ENCODE peak calls at places on chromosomes 12 and 14, in ten cellular contexts. M is adrenal gland; L is EL; K is stimulated activated CD8-positive, alpha-beta memory T cell treated with anti-CD3 and anti-CD28 coated beads, Interleukin-7, amount 100 ng/mL, for 1 hour; Z is lung microvascular endothelial cell; D is NCI-H2227 treated with DMSO at 0.1 percent for 48 hours; Q is GM23338; G is Ammon's horn; F is HT1080; Y is Peyer's patch. U is an unnamed sample.

GRCh38 chr12:129049917-129050316 is 196.6 kb downstream of the GLT1D1 start:
- DNase-seq in M (no peak), G (no peak), F (peak; percentile 34), Y (no peak), K (no peak), Q (peak; percentile 80), Z (no peak), L (no peak), D (no peak), U (peak; percentile 74)

GRCh38 chr12:62841841-62842240 is 93.1 kb downstream of the PPM1H start:
- DNase-seq in L (no peak), M (no peak), D (no peak), F (no peak), Q (no peak), G (peak; percentile 52), Y (no peak), Z (peak; percentile 10), K (no peak), U (no peak)

GRCh38 chr12:6831021-6831420 is 2.8 kb downstream of the P3H3 start:
- DNase-seq in Y (no peak), F (no peak), L (no peak), G (no peak), K (no peak), Q (no peak), D (no peak), Z (no peak), M (no peak), U (no peak)

GRCh38 chr14:102768223-102769048 is 8.8 kb upstream of the TRAF3 start:
- DNase-seq in K (no peak), Q (no peak), Y (peak; percentile 74), G (peak; percentile 59), Z (no peak), L (no peak), F (no peak), M (peak; percentile 31), D (no peak), U (no peak)

GRCh38 chr14:101313268-101313667 is 248.0 kb upstream of the DIO3 start:
- DNase-seq in M (no peak), Y (no peak), K (no peak), L (no peak), D (no peak), Q (peak; percentile 47), G (no peak), F (no peak), Z (no peak), U (no peak)

GRCh38 chr12:61870658-61871559 is 389.3 kb upstream of the USP15 start:
- DNase-seq in M (no peak), G (no peak), Z (no peak), L (no peak), Y (no peak), D (no peak), K (no peak), Q (no peak), F (peak; percentile 66), U (no peak)

GRCh38 chr12:49622501-49623141 is 740 bp upstream of the PRPF40B start:
- DNase-seq in Z (no peak), D (no peak), G (no peak), Q (peak; percentile 64), Y (peak; percentile 74), L (no peak), K (no peak), M (peak; percentile 62), F (peak; percentile 59), U (peak; percentile 56)

GRCh38 chr14:32478027-32478426 is 148.9 kb downstream of the AKAP6 start:
- DNase-seq in Y (no peak), F (no peak), L (peak; percentile 70), Q (no peak), G (no peak), K (no peak), Z (no peak), M (no peak), D (no peak), U (no peak)

GRCh38 chr12:67271976-67272375 is 2.8 kb downstream of the CAND1 start:
- DNase-seq in Y (no peak), M (no peak), L (peak; percentile 45), D (no peak), Q (no peak), F (no peak), G (no peak), K (no peak), Z (no peak), U (no peak)

GRCh38 chr12:78171082-78171481 is 340.4 kb downstream of the NAV3 start:
- DNase-seq in L (no peak), Z (no peak), K (no peak), Y (no peak), M (no peak), F (no peak), Q (no peak), D (no peak), G (no peak), U (no peak)

GRCh38 chr12:1595026-1595561 is 713 bp upstream of the FBXL14 start:
- DNase-seq in Z (peak; percentile 13), D (no peak), G (peak; percentile 75), F (no peak), Y (no peak), K (no peak), Q (no peak), M (no peak), L (no peak), U (no peak)

GRCh38 chr14:24828486-24828885 is 194.5 kb upstream of the GZMB start:
- DNase-seq in M (no peak), L (peak; percentile 57), Q (no peak), F (no peak), D (no peak), G (no peak), K (no peak), Y (no peak), Z (no peak), U (no peak)

GRCh38 chr12:108115123-108115745 is 13.9 kb upstream of the WSCD2 start:
- DNase-seq in K (no peak), G (no peak), L (no peak), Q (no peak), Z (no peak), M (no peak), D (no peak), F (no peak), Y (peak; percentile 36), U (no peak)

GRCh38 chr14:101991336-101991735 is 27.0 kb downstream of the DYNC1H1 start:
- DNase-seq in L (no peak), K (no peak), Q (no peak), F (no peak), Z (no peak), D (no peak), Y (no peak), M (no peak), G (no peak), U (no peak)

GRCh38 chr12:6461401-6462233 is 8.9 kb downstream of the VAMP1 start:
- DNase-seq in Q (no peak), L (peak; percentile 34), D (no peak), F (peak; percentile 74), Z (peak; percentile 45), G (peak; percentile 87), M (peak; percentile 56), Y (peak; percentile 97), K (peak; percentile 60), U (no peak)

GRCh38 chr12:89983622-89984021 is 275.0 kb upstream of the ATP2B1 start:
- DNase-seq in Z (no peak), G (no peak), Q (no peak), Y (no peak), D (no peak), M (no peak), F (no peak), K (no peak), L (no peak), U (no peak)

GRCh38 chr14:98960617-98961013 is 311.4 kb downstream of the BCL11B start:
- DNase-seq in F (no peak), L (no peak), M (no peak), D (no peak), Z (no peak), K (no peak), Q (no peak), G (no peak), Y (no peak), U (no peak)

GRCh38 chr12:4530982-4531586 is 7.6 kb upstream of the RAD51AP1 start:
- DNase-seq in D (no peak), L (no peak), Y (no peak), M (no peak), G (no peak), F (no peak), K (no peak), Z (no peak), Q (no peak), U (no peak)

GRCh38 chr12:6212086-6212485 is 11.9 kb downstream of the CD9 start:
- DNase-seq in Q (no peak), G (no peak), L (no peak), Y (no peak), Z (no peak), M (no peak), D (no peak), K (no peak), F (no peak), U (no peak)

GRCh38 chr14:74985806-74986205 is 16.9 kb upstream of the EIF2B2 start:
- DNase-seq in M (no peak), F (no peak), D (no peak), L (no peak), G (no peak), Y (no peak), K (no peak), Q (no peak), Z (no peak), U (no peak)

GRCh38 chr12:121811434-121812319 is 7.9 kb downstream of the SETD1B start:
- DNase-seq in M (peak; percentile 80), L (peak; percentile 76), Y (no peak), Z (peak; percentile 80), D (peak; percentile 60), F (peak; percentile 58), G (peak; percentile 58), Q (peak; percentile 92), K (no peak), U (peak; percentile 92)

GRCh38 chr12:51368640-51369517 is 22.3 kb downstream of the GALNT6 start:
- DNase-seq in Q (peak; percentile 55), G (peak; percentile 55), L (peak; percentile 38), Y (peak; percentile 95), F (peak; percentile 85), M (no peak), K (peak; percentile 68), Z (peak; percentile 63), D (no peak), U (peak; percentile 50)

GRCh38 chr12:15393995-15394394 is 71.7 kb downstream of the PTPRO start:
- DNase-seq in G (no peak), L (no peak), M (no peak), Y (no peak), Z (no peak), Q (no peak), F (no peak), D (no peak), K (no peak), U (no peak)

GRCh38 chr14:91861091-91861490 is 6.2 kb downstream of the TC2N start:
- DNase-seq in F (no peak), M (no peak), D (no peak), Z (no peak), K (no peak), G (no peak), L (no peak), Y (no peak), Q (no peak), U (no peak)

GRCh38 chr12:55934343-55934742 is 3.4 kb downstream of the DGKA start:
- DNase-seq in Q (no peak), F (no peak), M (no peak), Z (no peak), K (no peak), D (no peak), Y (no peak), L (no peak), G (no peak), U (no peak)

GRCh38 chr12:27424631-27425230 is 21.8 kb upstream of the SMCO2 start:
- DNase-seq in D (no peak), G (peak; percentile 59), Z (peak; percentile 88), M (peak; percentile 34), Q (peak; percentile 68), F (peak; percentile 42), K (no peak), Y (no peak), L (peak; percentile 44), U (peak; percentile 65)